ENCODE peak calls at places on chromosomes 16 and 17, in four cellular contexts. F is cardiac muscle cell, D is NB4, T is ovary. Q is an unnamed sample.

GRCh38 chr16:15643453-15644305 is 725 bp upstream of the MARF1 start:
- DNase-seq in F (peak), D (peak), T (no peak), Q (no peak)

GRCh38 chr17:40316571-40317344 is 7.8 kb downstream of the RARA start:
- DNase-seq in F (peak), D (peak), T (peak), Q (peak)

GRCh38 chr16:920722-921121 is 50.1 kb downstream of the LMF1 start:
- DNase-seq in F (peak), D (peak), T (no peak), Q (peak)

GRCh38 chr17:65522751-65523404 is 38.6 kb downstream of the AXIN2 start:
- DNase-seq in F (no peak), D (no peak), T (no peak), Q (no peak)

GRCh38 chr16:88856122-88856827 is 472 bp downstream of the GALNS start:
- DNase-seq in F (no peak), D (no peak), T (peak), Q (no peak)

GRCh38 chr17:75031972-75032895 is 14.5 kb downstream of the ATP5PD start:
- DNase-seq in F (peak), D (peak), T (peak), Q (peak)

GRCh38 chr16:7691533-7691932 is 358.9 kb downstream of the RBFOX1 start:
- DNase-seq in F (no peak), D (no peak), T (no peak), Q (no peak)

GRCh38 chr17:63601439-63602371 is 1.0 kb downstream of the TACO1 start:
- DNase-seq in F (peak), D (peak), T (no peak), Q (no peak)

GRCh38 chr17:39835038-39835786 is 28.9 kb downstream of the IKZF3 start:
- DNase-seq in F (no peak), D (no peak), T (no peak), Q (no peak)

GRCh38 chr17:30905742-30906100 is 317 bp downstream of the TEFM start:
- DNase-seq in F (peak), D (peak), T (no peak), Q (no peak)

GRCh38 chr16:50644730-50645129 is 36.4 kb downstream of the SNX20 start:
- DNase-seq in F (peak), D (peak), T (no peak), Q (no peak)

GRCh38 chr17:43372273-43372911 is 26.4 kb upstream of the ARL4D start:
- DNase-seq in F (peak), D (peak), T (peak), Q (no peak)